ENCODE peak calls at places on chromosomes 6 and 20, in seven cellular contexts. M is activated CD4-positive, alpha-beta T cell treated with anti-CD3 and anti-CD28 coated beads for 24 hours; S is sigmoid colon; W is substantia nigra; F is lower lobe of right lung; P is H7; N is fibroblast of mammary gland. Q is an unnamed sample.

GRCh38 chr6:5529015-5529414 is 267.7 kb downstream of the FARS2 start:
- DNase-seq in W (no peak), M (no peak), S (no peak), N (peak), F (no peak), P (no peak), Q (peak)

GRCh38 chr6:160519133-160519532 is 144.9 kb downstream of the LPA start:
- DNase-seq in P (no peak), W (no peak), N (no peak), F (no peak), S (no peak), M (no peak), Q (no peak)

GRCh38 chr6:149567194-149567586 is 1.0 kb downstream of the GINM1 start:
- DNase-seq in M (no peak), W (no peak), F (no peak), S (no peak), P (no peak), N (no peak), Q (no peak)

GRCh38 chr20:32820000-32820697 is 395 bp downstream of the MAPRE1 start:
- DNase-seq in M (peak), S (no peak), N (peak), P (peak), F (peak), W (no peak), Q (peak)

GRCh38 chr20:44580581-44581268 is 1.7 kb upstream of the PKIG start:
- DNase-seq in W (no peak), F (no peak), N (no peak), S (no peak), P (no peak), M (no peak), Q (no peak)

GRCh38 chr20:40571625-40572024 is 117.4 kb downstream of the MAFB start:
- DNase-seq in M (no peak), S (no peak), N (no peak), W (no peak), F (no peak), P (no peak), Q (no peak)

GRCh38 chr20:60255866-60256265 is 297.6 kb downstream of the CDH26 start:
- DNase-seq in W (no peak), S (no peak), M (no peak), N (peak), P (no peak), F (no peak), Q (peak)

GRCh38 chr6:153553627-153554026 is 422.5 kb upstream of the RGS17 start:
- DNase-seq in N (peak), F (no peak), P (peak), W (no peak), S (no peak), M (no peak), Q (no peak)

GRCh38 chr6:43715056-43715788 is 27.6 kb upstream of the MRPS18A start:
- DNase-seq in W (no peak), P (no peak), M (no peak), N (no peak), F (no peak), S (peak), Q (no peak)

GRCh38 chr20:46202758-46203509 is 84.8 kb downstream of the CD40 start:
- DNase-seq in P (no peak), S (no peak), W (no peak), F (no peak), M (no peak), N (peak), Q (no peak)

GRCh38 chr20:56974499-56975250 is 291.8 kb downstream of the BMP7 start:
- DNase-seq in M (no peak), N (peak), F (no peak), W (peak), S (no peak), P (peak), Q (no peak)

GRCh38 chr6:106974999-106975698 is 620 bp upstream of the CD24 start:
- DNase-seq in F (peak), M (no peak), N (peak), S (no peak), W (no peak), P (peak), Q (peak)

GRCh38 chr6:5710516-5710915 is 296.2 kb downstream of the NRN1 start:
- DNase-seq in W (no peak), F (no peak), S (no peak), N (no peak), M (no peak), P (no peak), Q (no peak)

GRCh38 chr6:45436544-45437440 is 59.1 kb upstream of the SUPT3H start:
- DNase-seq in N (peak), S (no peak), W (no peak), F (no peak), M (peak), P (no peak), Q (peak)

GRCh38 chr6:154292855-154293519 is 63.6 kb downstream of the IPCEF1 start:
- DNase-seq in S (no peak), N (peak), F (no peak), W (no peak), P (no peak), M (no peak), Q (peak)

GRCh38 chr6:43977404-43978111 is 149.7 kb downstream of the MRPL14 start:
- DNase-seq in W (no peak), P (peak), M (no peak), N (no peak), S (no peak), F (no peak), Q (no peak)

GRCh38 chr20:40897177-40897700 is 131.4 kb upstream of the TOP1 start:
- DNase-seq in P (no peak), S (no peak), W (no peak), M (no peak), F (no peak), N (peak), Q (no peak)

GRCh38 chr6:54192993-54193392 is 81.8 kb downstream of the MLIP start:
- DNase-seq in N (no peak), W (no peak), M (no peak), P (no peak), S (no peak), F (no peak), Q (no peak)

GRCh38 chr6:41451039-41451438 is 95.1 kb upstream of the FOXP4 start:
- DNase-seq in P (peak), M (no peak), N (no peak), W (no peak), S (no peak), F (no peak), Q (no peak)

GRCh38 chr6:12138377-12138776 is 126.3 kb downstream of the HIVEP1 start:
- DNase-seq in P (no peak), F (no peak), W (no peak), S (no peak), N (no peak), M (no peak), Q (peak)

GRCh38 chr6:35139924-35140524 is 1.1 kb downstream of the TCP11 start:
- DNase-seq in N (peak), M (peak), P (peak), S (peak), W (no peak), F (no peak), Q (peak)

GRCh38 chr20:2814587-2815051 is at the start of gene C20orf141:
- DNase-seq in N (peak), M (no peak), P (peak), F (no peak), S (no peak), W (no peak), Q (peak)

GRCh38 chr20:32356935-32357868 is 929 bp upstream of the ASXL1 start:
- DNase-seq in M (no peak), S (no peak), N (peak), F (no peak), W (no peak), P (peak), Q (peak)